ENCODE peak calls at places on chromosome 13, in seven cellular contexts. W is psoas muscle; C is WTC11; Z is pancreas; T is A673; L is CD8-positive, alpha-beta T cell; J is GM10248. Q is an unnamed sample.

GRCh38 chr13:20006206-20006605 is 47.7 kb downstream of the ZMYM2 start:
- DNase-seq in W (no peak), C (no peak), Z (no peak), T (no peak), L (no peak), J (no peak), Q (no peak)

GRCh38 chr13:21060827-21061076 is 634 bp downstream of the LATS2 start:
- DNase-seq in W (peak; percentile 68), C (peak; percentile 57), Z (peak; percentile 23), T (no peak), L (no peak), J (no peak), Q (no peak)

GRCh38 chr13:83325454-83325853 is 556.8 kb downstream of the SLITRK1 start:
- DNase-seq in W (no peak), C (no peak), Z (no peak), T (peak; percentile 3), L (no peak), J (no peak), Q (no peak)

GRCh38 chr13:20869540-20869939 is 33.0 kb downstream of the XPO4 start:
- DNase-seq in W (no peak), C (no peak), Z (no peak), T (peak; percentile 31), L (no peak), J (no peak), Q (no peak)

GRCh38 chr13:25300861-25301346 is 521 bp upstream of the NUP58 start:
- DNase-seq in W (peak; percentile 58), C (no peak), Z (no peak), T (no peak), L (peak; percentile 11), J (no peak), Q (peak; percentile 37)

GRCh38 chr13:51856027-51856736 is 5.6 kb upstream of the CCDC70 start:
- DNase-seq in W (no peak), C (no peak), Z (no peak), T (no peak), L (no peak), J (no peak), Q (no peak)

GRCh38 chr13:34364633-34365032 is 546.7 kb downstream of the RFC3 start:
- DNase-seq in W (no peak), C (no peak), Z (no peak), T (no peak), L (no peak), J (no peak), Q (no peak)

GRCh38 chr13:33490461-33491327 is 205.1 kb upstream of the STARD13 start:
- DNase-seq in W (no peak), C (peak; percentile 76), Z (no peak), T (peak; percentile 79), L (no peak), J (no peak), Q (no peak)

GRCh38 chr13:112522578-112522977 is 65.4 kb downstream of the TUBGCP3 start:
- DNase-seq in W (no peak), C (no peak), Z (no peak), T (no peak), L (no peak), J (no peak), Q (no peak)

GRCh38 chr13:23760000-23760399 is 129.2 kb downstream of the MIPEP start:
- DNase-seq in W (no peak), C (no peak), Z (no peak), T (no peak), L (no peak), J (no peak), Q (no peak)

GRCh38 chr13:50650936-50651638 is 192.4 kb downstream of the DLEU7 start:
- DNase-seq in W (no peak), C (no peak), Z (no peak), T (no peak), L (no peak), J (no peak), Q (no peak)

GRCh38 chr13:24502567-24503375 is 9.8 kb downstream of the PARP4 start:
- DNase-seq in W (no peak), C (no peak), Z (no peak), T (no peak), L (no peak), J (no peak), Q (no peak)

GRCh38 chr13:59842507-59842906 is 321.2 kb downstream of the DIAPH3 start:
- DNase-seq in W (no peak), C (no peak), Z (no peak), T (no peak), L (no peak), J (no peak), Q (no peak)

GRCh38 chr13:41905600-41906254 is 55.2 kb downstream of the VWA8 start:
- DNase-seq in W (no peak), C (no peak), Z (no peak), T (peak; percentile 48), L (no peak), J (peak; percentile 30), Q (no peak)

GRCh38 chr13:83618966-83619365 is 263.3 kb downstream of the SLITRK1 start:
- DNase-seq in W (no peak), C (no peak), Z (no peak), T (no peak), L (no peak), J (no peak), Q (no peak)

GRCh38 chr13:48443442-48444208 is 30.7 kb upstream of the LPAR6 start:
- DNase-seq in W (no peak), C (no peak), Z (no peak), T (no peak), L (no peak), J (no peak), Q (no peak)

GRCh38 chr13:98892821-98893220 is 85.0 kb downstream of the DOCK9 start:
- DNase-seq in W (no peak), C (no peak), Z (no peak), T (peak; percentile 85), L (no peak), J (no peak), Q (no peak)

GRCh38 chr13:80586356-80586755 is 245.4 kb upstream of the SPRY2 start:
- DNase-seq in W (no peak), C (no peak), Z (no peak), T (no peak), L (no peak), J (no peak), Q (no peak)

GRCh38 chr13:112177459-112177858 is 110.5 kb downstream of the SOX1 start:
- DNase-seq in W (no peak), C (no peak), Z (no peak), T (peak; percentile 62), L (no peak), J (no peak), Q (no peak)

GRCh38 chr13:19772306-19772705 is 10.4 kb downstream of the PSPC1 start:
- DNase-seq in W (no peak), C (no peak), Z (no peak), T (no peak), L (no peak), J (no peak), Q (no peak)

GRCh38 chr13:32234914-32235313 is 80.2 kb downstream of the ZAR1L start:
- DNase-seq in W (no peak), C (no peak), Z (no peak), T (peak; percentile 24), L (no peak), J (no peak), Q (no peak)

GRCh38 chr13:23180711-23181110 is at the start of gene SGCG:
- DNase-seq in W (no peak), C (no peak), Z (no peak), T (no peak), L (no peak), J (no peak), Q (no peak)

GRCh38 chr13:34817246-34817645 is 124.8 kb upstream of the NBEA start:
- DNase-seq in W (no peak), C (no peak), Z (no peak), T (peak; percentile 7), L (no peak), J (no peak), Q (no peak)

GRCh38 chr13:21203132-21203531 is 26.7 kb downstream of the MRPL57 start:
- DNase-seq in W (no peak), C (no peak), Z (no peak), T (no peak), L (no peak), J (no peak), Q (no peak)

GRCh38 chr13:76885203-76886004 is 801 bp downstream of the KCTD12 start:
- DNase-seq in W (peak; percentile 83), C (peak; percentile 57), Z (peak; percentile 49), T (peak; percentile 50), L (peak; percentile 40), J (peak; percentile 66), Q (peak; percentile 57)

GRCh38 chr13:52344108-52344507 is 61.9 kb downstream of the THSD1 start:
- DNase-seq in W (no peak), C (no peak), Z (no peak), T (no peak), L (no peak), J (no peak), Q (no peak)

GRCh38 chr13:100506154-100506553 is 82.4 kb downstream of the GGACT start:
- DNase-seq in W (no peak), C (no peak), Z (no peak), T (no peak), L (no peak), J (peak; percentile 70), Q (no peak)

GRCh38 chr13:94433055-94433947 is 46.2 kb downstream of the DCT start:
- DNase-seq in W (peak; percentile 33), C (peak; percentile 18), Z (no peak), T (no peak), L (no peak), J (peak; percentile 14), Q (no peak)

DNA sequence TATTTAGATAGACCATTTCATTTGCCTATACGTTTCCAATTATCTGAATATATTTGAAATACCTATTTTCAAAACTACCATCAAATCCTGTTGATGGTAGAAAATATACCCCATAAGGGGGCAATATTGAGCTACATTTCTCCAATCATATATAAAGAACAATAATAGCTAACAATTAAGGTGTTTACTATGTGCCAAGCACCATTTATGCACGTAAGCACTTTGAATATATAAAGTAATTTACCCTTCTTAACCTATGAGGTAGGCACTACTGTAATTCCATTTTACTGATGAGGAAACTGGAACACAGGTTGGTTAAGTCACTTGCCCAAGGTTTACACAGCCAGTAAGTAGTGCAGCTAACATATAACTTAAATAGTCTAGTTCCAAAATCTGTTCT is 79.2 kb downstream of the UBL3 start:
- DNase-seq in W (no peak), C (no peak), Z (no peak), T (peak; percentile 49), L (no peak), J (no peak), Q (no peak)
- TF ChIP-seq CTCF in W (peak; percentile 62), C (peak; percentile 19), Z (peak; percentile 22), T (peak; percentile 60), L (peak; percentile 77), J (peak; percentile 52), Q (peak; percentile 29)

GRCh38 chr13:27619711-27620376 is 485 bp downstream of the LNX2 start:
- DNase-seq in W (peak; percentile 78), C (no peak), Z (no peak), T (peak; percentile 43), L (peak; percentile 23), J (peak; percentile 58), Q (no peak)
- TF ChIP-seq CTCF in W (peak; percentile 37), C (no peak), Z (no peak), T (peak; percentile 18), L (no peak), J (peak; percentile 8), Q (no peak)

GRCh38 chr13:111046590-111047141 is 68.4 kb upstream of the ARHGEF7 start:
- DNase-seq in W (peak; percentile 73), C (no peak), Z (no peak), T (no peak), L (no peak), J (peak; percentile 76), Q (no peak)
- TF ChIP-seq CTCF in W (peak; percentile 40), C (no peak), Z (no peak), T (no peak), L (no peak), J (peak; percentile 26), Q (no peak)

GRCh38 chr13:27788271-27788670 is 4.0 kb upstream of the GSX1 start:
- DNase-seq in W (no peak), C (no peak), Z (no peak), T (no peak), L (no peak), J (no peak), Q (no peak)

GRCh38 chr13:27783111-27783510 is 9.2 kb upstream of the GSX1 start:
- DNase-seq in W (no peak), C (peak; percentile 38), Z (no peak), T (no peak), L (no peak), J (no peak), Q (no peak)
- TF ChIP-seq CTCF in W (peak; percentile 4), C (no peak), Z (no peak), T (peak; percentile 24), L (no peak), J (peak; percentile 28), Q (no peak)